ENCODE peak calls at places on chromosomes 6 and 20, in six cellular contexts. E is testis, G is psoas muscle, R is SJSA1, D is mesendoderm, P is left ventricle myocardium inferior. T is an unnamed sample.

GRCh38 chr6:4999586-4999985 is 4.3 kb downstream of the RPP40 start:
- DNase-seq in E (no peak), G (no peak), R (no peak), D (no peak), P (no peak), T (no peak)

GRCh38 chr6:36917541-36918193 is 31.9 kb downstream of the C6orf89 start:
- DNase-seq in E (peak; percentile 62), G (peak; percentile 76), R (peak; percentile 57), D (no peak), P (peak; percentile 47), T (no peak)

GRCh38 chr20:36082516-36082915 is 72.0 kb upstream of the EPB41L1 start:
- DNase-seq in E (no peak), G (no peak), R (no peak), D (no peak), P (no peak), T (no peak)

GRCh38 chr6:136031982-136032381 is 180.5 kb downstream of the PDE7B start:
- DNase-seq in E (peak; percentile 62), G (no peak), R (no peak), D (no peak), P (no peak), T (no peak)

GRCh38 chr6:90241229-90241873 is 55.3 kb downstream of the BACH2 start:
- DNase-seq in E (no peak), G (no peak), R (no peak), D (peak; percentile 40), P (no peak), T (no peak)

GRCh38 chr6:27814665-27815424 is 97.4 kb downstream of the OR2B2 start:
- DNase-seq in E (peak; percentile 85), G (no peak), R (peak; percentile 86), D (peak; percentile 99), P (no peak), T (peak; percentile 87)

GRCh38 chr6:36839819-36840379 is 655 bp upstream of the CPNE5 start:
- DNase-seq in E (no peak), G (peak; percentile 70), R (no peak), D (peak; percentile 32), P (peak; percentile 67), T (no peak)

GRCh38 chr6:218153-219018 is 73.9 kb upstream of the DUSP22 start:
- DNase-seq in E (no peak), G (no peak), R (no peak), D (peak; percentile 19), P (no peak), T (no peak)

GRCh38 chr6:166514196-166514595 is 72.3 kb downstream of the RAMACL start:
- DNase-seq in E (no peak), G (no peak), R (no peak), D (peak; percentile 83), P (no peak), T (no peak)

GRCh38 chr6:48826318-48826595 is 636.8 kb downstream of the MMUT start:
- DNase-seq in E (no peak), G (no peak), R (peak; percentile 67), D (no peak), P (no peak), T (no peak)

GRCh38 chr6:156098858-156099257 is 643.2 kb upstream of the NOX3 start:
- DNase-seq in E (no peak), G (no peak), R (no peak), D (no peak), P (no peak), T (no peak)

GRCh38 chr6:101195581-101195980 is 197.9 kb upstream of the GRIK2 start:
- DNase-seq in E (no peak), G (no peak), R (peak; percentile 55), D (no peak), P (no peak), T (no peak)

GRCh38 chr20:35489717-35490116 is 34.3 kb downstream of the CEP250 start:
- DNase-seq in E (no peak), G (no peak), R (no peak), D (no peak), P (no peak), T (no peak)

GRCh38 chr6:6918216-6918983 is 189.4 kb upstream of the RREB1 start:
- DNase-seq in E (no peak), G (no peak), R (no peak), D (no peak), P (no peak), T (peak; percentile 42)

GRCh38 chr6:16514249-16514648 is 247.0 kb downstream of the ATXN1 start:
- DNase-seq in E (peak; percentile 26), G (no peak), R (peak; percentile 49), D (peak; percentile 81), P (no peak), T (no peak)

GRCh38 chr20:7694940-7695567 is 245.2 kb downstream of the HAO1 start:
- DNase-seq in E (no peak), G (no peak), R (no peak), D (no peak), P (no peak), T (no peak)

GRCh38 chr20:52103911-52104545 is 87.6 kb downstream of the ZFP64 start:
- DNase-seq in E (no peak), G (no peak), R (no peak), D (peak; percentile 92), P (no peak), T (no peak)

GRCh38 chr6:38262609-38263008 is 377.1 kb downstream of the BTBD9 start:
- DNase-seq in E (no peak), G (no peak), R (peak; percentile 81), D (no peak), P (no peak), T (no peak)

GRCh38 chr6:134816780-134817179 is 133.1 kb downstream of the ALDH8A1 start:
- DNase-seq in E (no peak), G (no peak), R (no peak), D (peak; percentile 28), P (no peak), T (no peak)

GRCh38 chr6:33858053-33858475 is 54.3 kb upstream of the MLN start:
- DNase-seq in E (no peak), G (no peak), R (no peak), D (no peak), P (no peak), T (no peak)

GRCh38 chr20:35165221-35166185 is 6.4 kb upstream of the PROCR start:
- DNase-seq in E (no peak), G (no peak), R (no peak), D (no peak), P (no peak), T (no peak)

GRCh38 chr6:84081222-84081621 is 47.6 kb downstream of the MRAP2 start:
- DNase-seq in E (no peak), G (no peak), R (no peak), D (no peak), P (no peak), T (no peak)

GRCh38 chr6:84082693-84083265 is 49.2 kb downstream of the MRAP2 start:
- DNase-seq in E (no peak), G (no peak), R (no peak), D (peak; percentile 67), P (no peak), T (no peak)

GRCh38 chr6:84074988-84075781 is 41.6 kb downstream of the MRAP2 start:
- DNase-seq in E (no peak), G (no peak), R (no peak), D (peak; percentile 90), P (no peak), T (no peak)

GRCh38 chr6:84077645-84078044 is 44.1 kb downstream of the MRAP2 start:
- DNase-seq in E (no peak), G (no peak), R (no peak), D (no peak), P (no peak), T (no peak)

GRCh38 chr6:84078335-84078734 is 44.8 kb downstream of the MRAP2 start:
- DNase-seq in E (no peak), G (no peak), R (no peak), D (peak; percentile 69), P (no peak), T (no peak)
- H3K4me3 ChIP-seq in E (no peak overlapping the region), G (no peak overlapping the region), R (no peak overlapping the region), D (no peak overlapping the region), P (no peak overlapping the region), T (no peak overlapping the region)

GRCh38 chr20:25274481-25274880 is 26.6 kb downstream of the PYGB start:
- DNase-seq in E (peak; percentile 12), G (peak; percentile 58), R (no peak), D (no peak), P (peak; percentile 16), T (no peak)

GRCh38 chr20:25277051-25277801 is 29.3 kb downstream of the PYGB start:
- DNase-seq in E (peak; percentile 23), G (peak; percentile 39), R (no peak), D (no peak), P (peak; percentile 54), T (no peak)

GRCh38 chr20:25274891-25275812 is 27.3 kb downstream of the PYGB start:
- DNase-seq in E (peak; percentile 13), G (peak; percentile 71), R (no peak), D (no peak), P (peak; percentile 71), T (no peak)

GRCh38 chr20:25276533-25277050 is 28.7 kb downstream of the PYGB start:
- DNase-seq in E (peak; percentile 13), G (peak; percentile 45), R (no peak), D (no peak), P (peak; percentile 14), T (no peak)

GRCh38 chr20:25275813-25276532 is 28.1 kb downstream of the PYGB start:
- DNase-seq in E (peak; percentile 11), G (peak; percentile 34), R (no peak), D (no peak), P (peak; percentile 14), T (no peak)
- H3K36me3 ChIP-seq in E (no peaks in the 10 kb centered on the region), G (no peaks in the 10 kb centered on the region), R (peaks cover 100% of the 10 kb centered on the region), D (peaks cover 11% of the 10 kb centered on the region), P (peaks cover 95% of the 10 kb centered on the region), T (peaks cover 4% of the 10 kb centered on the region)

GRCh38 chr20:3472105-3472504 is 1.3 kb downstream of the ATRN start:
- DNase-seq in E (no peak), G (no peak), R (no peak), D (no peak), P (no peak), T (no peak)
- H3K4me3 ChIP-seq in E (peak overlapping the region; percentile 97), G (peak overlapping the region; percentile 98), R (peak overlapping the region; percentile 98), D (peak overlapping the region; percentile 73), P (peak overlapping the region; percentile 97), T (peak overlapping the region; percentile 85)

GRCh38 chr20:14830899-14831298 is 493.5 kb upstream of the FLRT3 start:
- DNase-seq in E (no peak), G (no peak), R (no peak), D (no peak), P (no peak), T (no peak)

GRCh38 chr20:14829897-14830296 is 492.5 kb upstream of the FLRT3 start:
- DNase-seq in E (no peak), G (no peak), R (no peak), D (no peak), P (no peak), T (no peak)

GRCh38 chr20:14828459-14828858 is 491.0 kb upstream of the FLRT3 start:
- DNase-seq in E (no peak), G (no peak), R (no peak), D (no peak), P (no peak), T (no peak)

GRCh38 chr20:14832630-14833029 is 495.2 kb upstream of the FLRT3 start:
- DNase-seq in E (no peak), G (no peak), R (no peak), D (no peak), P (no peak), T (no peak)

DNA sequence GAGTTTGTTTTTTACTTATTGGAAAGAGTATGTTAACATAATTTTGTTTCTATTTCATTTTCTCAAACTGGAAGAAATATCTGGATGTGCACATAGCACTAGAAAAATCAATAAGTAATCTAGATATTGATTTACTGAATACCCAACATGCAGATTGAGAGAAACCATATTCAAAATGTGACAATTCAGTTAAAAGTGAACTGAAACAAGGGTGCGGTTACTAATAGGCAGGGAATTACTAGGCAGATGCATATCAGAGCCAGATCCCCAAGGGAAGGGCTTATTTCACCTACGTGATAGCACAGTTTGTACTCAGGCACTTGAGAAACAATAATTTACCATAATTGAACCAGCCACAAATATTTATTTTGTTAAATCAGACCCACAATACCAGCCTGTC is 493.1 kb upstream of the FLRT3 start:
- DNase-seq in E (no peak), G (no peak), R (no peak), D (no peak), P (no peak), T (no peak)
- H3K36me3 ChIP-seq in E (no peaks in the 10 kb centered on the region), G (no peaks in the 10 kb centered on the region), R (no peaks in the 10 kb centered on the region), D (no peaks in the 10 kb centered on the region), P (no peaks in the 10 kb centered on the region), T (no peaks in the 10 kb centered on the region)